ENCODE peak calls at places on chromosomes 12 and 14, in six cellular contexts. C is endothelial cell of umbilical vein, V is K562, Z is GM12878, W is A549, A is HepG2. L is an unnamed sample.

GRCh38 chr14:42504433-42504832 is 897.8 kb downstream of the LRFN5 start:
- DNase-seq in C (no peak), V (no peak), Z (no peak), W (no peak), A (no peak), L (no peak)

GRCh38 chr14:85590784-85591183 is 60.8 kb downstream of the FLRT2 start:
- DNase-seq in C (no peak), V (no peak), Z (no peak), W (no peak), A (peak; percentile 16), L (no peak)

GRCh38 chr14:102768223-102769048 is 8.8 kb upstream of the TRAF3 start:
- DNase-seq in C (no peak), V (no peak), Z (peak; percentile 86), W (no peak), A (no peak), L (peak; percentile 93)

GRCh38 chr14:22884721-22885523 is 1.9 kb downstream of the REM2 start:
- DNase-seq in C (no peak), V (no peak), Z (no peak), W (no peak), A (no peak), L (no peak)

GRCh38 chr14:103123634-103124500 is 606 bp downstream of the TNFAIP2 start:
- DNase-seq in C (peak; percentile 49), V (peak; percentile 50), Z (no peak), W (peak; percentile 70), A (no peak), L (peak; percentile 50)

GRCh38 chr12:26303418-26303817 is 108.0 kb downstream of the SSPN start:
- DNase-seq in C (no peak), V (no peak), Z (no peak), W (no peak), A (no peak), L (no peak)

GRCh38 chr12:124464062-124464461 is 103.3 kb downstream of the NCOR2 start:
- DNase-seq in C (no peak), V (no peak), Z (no peak), W (no peak), A (no peak), L (peak; percentile 81)

GRCh38 chr14:65302571-65303184 is 109.9 kb upstream of the FUT8 start:
- DNase-seq in C (no peak), V (no peak), Z (peak; percentile 98), W (no peak), A (no peak), L (no peak)

GRCh38 chr12:57233357-57234232 is 4.1 kb downstream of the SHMT2 start:
- DNase-seq in C (no peak), V (no peak), Z (no peak), W (no peak), A (no peak), L (no peak)

GRCh38 chr12:119375619-119376018 is 41.1 kb downstream of the CCDC60 start:
- DNase-seq in C (no peak), V (no peak), Z (peak; percentile 47), W (no peak), A (no peak), L (peak; percentile 87)

GRCh38 chr14:21352587-21352986 is 31.2 kb downstream of the SUPT16H start:
- DNase-seq in C (no peak), V (no peak), Z (no peak), W (no peak), A (no peak), L (peak; percentile 77)

GRCh38 chr12:109307051-109307450 is 2.0 kb downstream of the FOXN4 start:
- DNase-seq in C (no peak), V (no peak), Z (no peak), W (no peak), A (peak; percentile 76), L (peak; percentile 58)

GRCh38 chr12:123233505-123234299 is 466 bp downstream of the MTRFR start:
- DNase-seq in C (no peak), V (peak; percentile 71), Z (no peak), W (no peak), A (no peak), L (peak; percentile 54)
- TF ChIP-seq POLR2A in C (no peak), V (no peak), Z (no peak), W (peak; percentile 56), A (no peak), L (no peak)

GRCh38 chr12:74286254-74286653 is 251.4 kb upstream of the ATXN7L3B start:
- DNase-seq in C (no peak), V (no peak), Z (no peak), W (no peak), A (no peak), L (no peak)
- TF ChIP-seq MYC in C (no peak), V (no peak), Z (no peak), W (no peak), A (no peak), L (no peak)

GRCh38 chr12:132761032-132761910 is at the start of gene ANKLE2:
- DNase-seq in C (peak; percentile 52), V (peak; percentile 85), Z (no peak), W (peak; percentile 63), A (peak; percentile 23), L (peak; percentile 90)

GRCh38 chr12:132766380-132767085 is 4.9 kb upstream of the ANKLE2 start:
- DNase-seq in C (peak; percentile 74), V (no peak), Z (no peak), W (no peak), A (no peak), L (no peak)

GRCh38 chr12:132764231-132764630 is 2.6 kb upstream of the ANKLE2 start:
- DNase-seq in C (no peak), V (no peak), Z (no peak), W (no peak), A (no peak), L (no peak)

GRCh38 chr12:132765366-132765765 is 3.7 kb upstream of the ANKLE2 start:
- DNase-seq in C (no peak), V (no peak), Z (no peak), W (no peak), A (no peak), L (no peak)

GRCh38 chr12:132761911-132762583 is 415 bp upstream of the ANKLE2 start:
- DNase-seq in C (peak; percentile 90), V (peak; percentile 94), Z (no peak), W (peak; percentile 93), A (peak; percentile 77), L (peak; percentile 98)
- TF ChIP-seq POLR2A in C (peak; percentile 89), V (peak; percentile 93), Z (peak; percentile 96), W (peak; percentile 97), A (peak; percentile 87), L (peak; percentile 67)

GRCh38 chr14:55705651-55706340 is 125.8 kb downstream of the KTN1 start:
- DNase-seq in C (no peak), V (no peak), Z (no peak), W (peak; percentile 28), A (peak; percentile 6), L (no peak)

GRCh38 chr14:55704654-55705053 is 124.6 kb downstream of the KTN1 start:
- DNase-seq in C (no peak), V (no peak), Z (no peak), W (no peak), A (no peak), L (no peak)

GRCh38 chr14:55706341-55706684 is 126.3 kb downstream of the KTN1 start:
- DNase-seq in C (no peak), V (no peak), Z (no peak), W (no peak), A (no peak), L (no peak)

GRCh38 chr14:55706893-55707292 is 126.9 kb downstream of the KTN1 start:
- DNase-seq in C (no peak), V (no peak), Z (no peak), W (no peak), A (no peak), L (no peak)

DNA sequence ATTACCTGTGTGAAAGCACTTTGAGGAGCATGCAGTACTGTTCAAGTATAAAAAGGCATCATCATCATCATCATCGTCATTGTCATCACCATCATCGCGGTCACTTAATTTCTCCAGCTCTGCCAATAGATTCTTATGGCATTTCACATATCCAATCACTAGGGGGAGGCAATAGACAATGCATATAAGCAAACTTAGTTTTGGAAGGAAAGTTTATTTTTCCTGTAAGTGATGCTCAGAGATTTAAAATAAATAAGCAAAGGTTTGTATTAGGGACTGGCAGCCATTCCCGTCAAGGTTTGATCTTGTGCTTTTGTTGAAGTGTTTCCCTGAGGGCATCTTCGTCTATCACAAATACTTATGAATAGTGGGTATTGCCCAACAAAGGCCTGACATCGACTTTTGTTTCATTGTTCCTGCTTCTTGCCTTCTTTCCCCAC is 127.4 kb downstream of the KTN1 start:
- DNase-seq in C (peak; percentile 51), V (no peak), Z (no peak), W (peak; percentile 61), A (peak; percentile 31), L (peak; percentile 39)
- TF ChIP-seq MYC in C (no peak), V (no peak), Z (no peak), W (no peak), A (no peak), L (no peak)

DNA sequence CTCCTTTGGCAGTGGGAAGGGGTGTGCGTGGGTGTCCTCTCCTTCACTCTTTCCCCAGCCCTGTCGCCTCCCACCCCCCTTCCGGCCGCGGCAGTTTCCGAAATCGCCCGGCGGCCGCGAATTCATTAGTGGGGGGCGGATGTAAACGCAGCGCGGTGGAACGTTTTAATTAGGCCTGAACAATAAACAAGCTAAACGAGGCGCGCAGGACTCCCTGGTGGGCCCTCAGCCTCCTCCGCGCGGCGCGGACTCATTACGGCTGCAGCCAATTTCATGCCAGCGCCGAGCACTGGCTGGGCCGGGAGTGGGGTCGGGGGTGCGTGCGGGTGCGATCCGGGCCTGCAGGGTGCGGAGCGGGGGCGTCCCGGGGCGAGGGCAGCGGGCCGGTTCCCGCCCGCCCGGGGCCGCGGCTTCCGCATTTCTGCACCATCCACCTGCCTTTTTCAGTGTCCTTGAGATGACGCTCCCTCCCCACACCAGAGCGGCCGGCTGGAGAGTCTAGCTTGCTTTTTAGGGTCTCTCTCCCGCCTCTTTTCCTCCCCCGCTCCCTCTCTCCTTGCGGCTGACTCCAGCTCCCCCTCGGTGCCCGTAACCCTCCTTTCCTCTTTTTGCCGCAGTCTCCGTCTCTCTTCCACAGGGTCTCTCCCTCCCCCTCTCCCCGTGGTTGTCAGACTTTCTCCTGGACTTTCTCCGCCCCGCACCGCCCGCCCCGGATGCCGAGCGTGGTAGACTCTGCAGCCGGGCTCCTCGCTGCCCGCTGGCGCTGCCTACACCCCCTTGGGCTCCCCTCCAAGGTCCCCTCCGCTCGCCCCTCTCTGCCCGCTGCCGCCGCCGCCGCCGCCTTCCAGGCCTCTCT is at the start of gene CISTR:
- DNase-seq in C (no peak), V (no peak), Z (no peak), W (no peak), A (no peak), L (peak; percentile 97)
- TF ChIP-seq POLR2A in C (no peak), V (no peak), Z (no peak), W (no peak), A (no peak), L (peak; percentile 15)

GRCh38 chr12:46082473-46082872 is 92.1 kb upstream of the SCAF11 start:
- DNase-seq in C (no peak), V (no peak), Z (no peak), W (no peak), A (no peak), L (no peak)
- TF ChIP-seq MYC in C (no peak), V (no peak), Z (no peak), W (no peak), A (no peak), L (no peak)

GRCh38 chr12:101697930-101698781 is 716 bp downstream of the CHPT1 start:
- DNase-seq in C (peak; percentile 46), V (peak; percentile 52), Z (no peak), W (peak; percentile 46), A (peak; percentile 22), L (peak; percentile 87)
- TF ChIP-seq POLR2A in C (no peak), V (peak; percentile 47), Z (no peak), W (no peak), A (peak; percentile 2), L (no peak)

L was measured in NB4.